ENCODE peak calls at places on chromosome 11, in seven cellular contexts. A, U, H, L, Z, J and G are unnamed samples.

GRCh38 chr11:71368966-71369365 is 79.2 kb downstream of the DHCR7 start:
- DNase-seq in A (no peak), U (no peak), H (no peak), L (no peak), Z (no peak), J (no peak), G (no peak)

GRCh38 chr11:72738199-72739141 is 13.7 kb downstream of the ARAP1 start:
- DNase-seq in A (no peak), U (no peak), H (no peak), L (peak; percentile 41), Z (no peak), J (no peak), G (peak; percentile 51)

GRCh38 chr11:70326365-70326803 is 55.9 kb downstream of the PPFIA1 start:
- DNase-seq in A (no peak), U (no peak), H (no peak), L (peak; percentile 67), Z (no peak), J (no peak), G (no peak)

GRCh38 chr11:119323532-119324033 is 6.7 kb upstream of the MCAM start:
- DNase-seq in A (peak; percentile 85), U (peak; percentile 46), H (peak; percentile 77), L (peak; percentile 92), Z (peak; percentile 83), J (peak; percentile 98), G (peak; percentile 64)

GRCh38 chr11:57885298-57886035 is 123.9 kb downstream of the CTNND1 start:
- DNase-seq in A (no peak), U (peak; percentile 24), H (no peak), L (no peak), Z (peak; percentile 7), J (peak; percentile 46), G (no peak)

GRCh38 chr11:125102025-125102424 is 9.4 kb downstream of the TMEM218 start:
- DNase-seq in A (no peak), U (no peak), H (no peak), L (no peak), Z (no peak), J (no peak), G (no peak)

GRCh38 chr11:393219-394033 is 583 bp upstream of the PKP3 start:
- DNase-seq in A (no peak), U (peak; percentile 76), H (no peak), L (no peak), Z (no peak), J (no peak), G (no peak)

GRCh38 chr11:23284626-23285025 is 424.4 kb upstream of the CCDC179 start:
- DNase-seq in A (no peak), U (peak; percentile 61), H (no peak), L (no peak), Z (no peak), J (no peak), G (no peak)

GRCh38 chr11:71352226-71352625 is 96.0 kb downstream of the DHCR7 start:
- DNase-seq in A (no peak), U (no peak), H (no peak), L (no peak), Z (no peak), J (no peak), G (no peak)

GRCh38 chr11:133058501-133058900 is 473.8 kb downstream of the OPCML start:
- DNase-seq in A (no peak), U (no peak), H (no peak), L (no peak), Z (no peak), J (no peak), G (no peak)

GRCh38 chr11:133065847-133066485 is 466.3 kb downstream of the OPCML start:
- DNase-seq in A (no peak), U (peak; percentile 55), H (no peak), L (no peak), Z (no peak), J (no peak), G (no peak)

GRCh38 chr11:133070053-133070713 is 462.1 kb downstream of the OPCML start:
- DNase-seq in A (no peak), U (no peak), H (no peak), L (no peak), Z (no peak), J (no peak), G (no peak)

GRCh38 chr11:133064961-133065360 is 467.3 kb downstream of the OPCML start:
- DNase-seq in A (no peak), U (no peak), H (no peak), L (no peak), Z (no peak), J (no peak), G (no peak)

DNA sequence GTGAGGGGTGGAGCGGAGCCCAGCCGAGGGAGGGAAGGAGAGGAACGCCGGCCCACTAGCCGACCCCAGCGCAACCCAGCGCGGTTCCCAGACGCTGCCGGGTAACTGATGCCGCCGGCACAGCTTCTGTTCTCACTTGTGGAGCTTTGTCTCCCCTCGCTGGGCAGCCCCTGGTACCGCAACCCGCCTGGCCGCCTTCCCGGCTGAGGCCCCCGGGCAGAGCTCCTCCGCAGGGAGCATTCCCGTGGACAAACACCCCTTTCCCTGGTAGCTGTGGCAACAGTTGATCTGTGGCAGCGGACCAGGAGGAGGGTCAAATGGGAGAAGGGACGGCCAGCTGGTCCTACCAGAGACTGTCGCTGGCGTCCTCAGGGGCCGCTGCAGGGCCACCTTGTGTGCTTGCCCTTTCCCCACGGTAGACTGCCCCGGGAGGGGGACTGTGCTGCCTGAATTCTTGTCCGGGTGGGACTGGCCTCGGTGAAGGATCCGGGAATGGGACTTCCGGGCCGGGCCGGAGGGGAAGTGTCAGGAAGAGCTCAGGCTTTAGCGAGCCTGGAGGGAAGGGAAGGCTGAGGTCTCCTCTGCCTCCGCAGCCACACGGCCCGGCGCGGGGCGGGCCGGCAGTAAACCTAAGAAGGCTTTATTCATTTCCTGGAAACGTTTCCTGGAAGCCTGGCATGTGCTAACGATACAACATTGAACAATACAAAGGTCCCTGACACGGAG is 468.0 kb downstream of the OPCML start:
- DNase-seq in A (no peak), U (peak; percentile 84), H (peak; percentile 45), L (peak; percentile 50), Z (peak; percentile 74), J (peak; percentile 88), G (peak; percentile 56)
- H3K27ac ChIP-seq in A (no peak overlapping the region), U (no peak overlapping the region), H (no peak overlapping the region), L (peak overlapping the region; percentile 78), Z (peak overlapping the region; percentile 9), J (no peak overlapping the region), G (peak overlapping the region; percentile 46)

GRCh38 chr11:102046841-102047240 is 396 bp upstream of the CFAP300 start:
- DNase-seq in A (no peak), U (peak; percentile 70), H (no peak), L (no peak), Z (no peak), J (no peak), G (no peak)

GRCh38 chr11:102050927-102051575 is 3.8 kb downstream of the CFAP300 start:
- DNase-seq in A (no peak), U (no peak), H (no peak), L (no peak), Z (no peak), J (no peak), G (no peak)

GRCh38 chr11:102047305-102047924 is at the start of gene CFAP300:
- DNase-seq in A (peak; percentile 43), U (peak; percentile 71), H (peak; percentile 29), L (peak; percentile 88), Z (peak; percentile 76), J (peak; percentile 85), G (peak; percentile 90)
- H3K27ac ChIP-seq in A (no peak within 1 kb of the TSS), U (peak within 1 kb of the TSS; percentile 83), H (peak within 1 kb of the TSS; percentile 33), L (peak within 1 kb of the TSS; percentile 84), Z (no peak within 1 kb of the TSS), J (no peak within 1 kb of the TSS), G (no peak within 1 kb of the TSS)

GRCh38 chr11:122690801-122691649 is 35.5 kb downstream of the UBASH3B start:
- DNase-seq in A (no peak), U (peak; percentile 18), H (no peak), L (peak; percentile 24), Z (no peak), J (no peak), G (no peak)

GRCh38 chr11:122690292-122690691 is 34.8 kb downstream of the UBASH3B start:
- DNase-seq in A (no peak), U (no peak), H (no peak), L (no peak), Z (no peak), J (no peak), G (no peak)

GRCh38 chr11:122695076-122695620 is 39.6 kb downstream of the UBASH3B start:
- DNase-seq in A (no peak), U (no peak), H (no peak), L (no peak), Z (no peak), J (no peak), G (no peak)

GRCh38 chr11:122691751-122692150 is 36.2 kb downstream of the UBASH3B start:
- DNase-seq in A (no peak), U (no peak), H (no peak), L (no peak), Z (no peak), J (no peak), G (no peak)

GRCh38 chr11:122692444-122692843 is 36.9 kb downstream of the UBASH3B start:
- DNase-seq in A (no peak), U (no peak), H (no peak), L (no peak), Z (no peak), J (no peak), G (no peak)
- H3K27ac ChIP-seq in A (peak overlapping the region; percentile 46), U (no peak overlapping the region), H (no peak overlapping the region), L (no peak overlapping the region), Z (no peak overlapping the region), J (no peak overlapping the region), G (no peak overlapping the region)

GRCh38 chr11:9657531-9657930 is 6.3 kb upstream of the SWAP70 start:
- DNase-seq in A (no peak), U (no peak), H (no peak), L (no peak), Z (no peak), J (no peak), G (no peak)

GRCh38 chr11:9656864-9657263 is 7.0 kb upstream of the SWAP70 start:
- DNase-seq in A (no peak), U (no peak), H (no peak), L (no peak), Z (no peak), J (no peak), G (no peak)

GRCh38 chr11:9651481-9651880 is 12.4 kb upstream of the SWAP70 start:
- DNase-seq in A (no peak), U (no peak), H (no peak), L (no peak), Z (no peak), J (no peak), G (no peak)

GRCh38 chr11:9653871-9654270 is 10.0 kb upstream of the SWAP70 start:
- DNase-seq in A (no peak), U (no peak), H (no peak), L (no peak), Z (no peak), J (no peak), G (no peak)

GRCh38 chr11:9651899-9652748 is 11.8 kb upstream of the SWAP70 start:
- DNase-seq in A (no peak), U (no peak), H (no peak), L (no peak), Z (no peak), J (no peak), G (no peak)
- H3K27ac ChIP-seq in A (no peak overlapping the region), U (no peak overlapping the region), H (no peak overlapping the region), L (no peak overlapping the region), Z (no peak overlapping the region), J (no peak overlapping the region), G (no peak overlapping the region)